ENCODE peak calls at places on chromosome 12, in seven cellular contexts. Y is upper lobe of left lung, G is astrocyte, S is AG09319, V is coronary artery, C is thoracic aorta, A is neural crest cell. N is an unnamed sample.

GRCh38 chr12:9761407-9761736 is 671 bp upstream of the CD69 start:
- DNase-seq in G (peak), S (no peak), A (no peak), C (no peak), Y (no peak), V (no peak), N (no peak)

GRCh38 chr12:62724947-62725447 is 210.0 kb downstream of the PPM1H start:
- DNase-seq in V (no peak), C (peak), G (peak), A (no peak), S (peak), Y (peak), N (no peak)

GRCh38 chr12:28550757-28551381 is 360.6 kb downstream of the CCDC91 start:
- DNase-seq in S (peak), C (no peak), V (no peak), Y (no peak), G (peak), A (no peak), N (no peak)

GRCh38 chr12:57341275-57341990 is 89.4 kb downstream of the R3HDM2 start:
- DNase-seq in C (no peak), G (peak), V (no peak), S (no peak), Y (no peak), A (no peak), N (no peak)

GRCh38 chr12:77204055-77204454 is 138.7 kb upstream of the E2F7 start:
- DNase-seq in G (no peak), C (no peak), A (no peak), S (no peak), Y (no peak), V (no peak), N (no peak)

GRCh38 chr12:86233126-86233525 is 23.1 kb downstream of the MGAT4C start:
- DNase-seq in V (no peak), C (no peak), S (no peak), G (peak), A (no peak), Y (no peak), N (no peak)

GRCh38 chr12:130710001-130710732 is 5.9 kb downstream of the RIMBP2 start:
- DNase-seq in C (no peak), Y (no peak), A (no peak), G (no peak), V (peak), S (no peak), N (no peak)

GRCh38 chr12:75632452-75632851 is 121.0 kb upstream of the KRR1 start:
- DNase-seq in A (no peak), S (no peak), V (no peak), C (no peak), G (no peak), Y (no peak), N (no peak)

GRCh38 chr12:122013136-122013535 is 8.5 kb upstream of the BCL7A start:
- DNase-seq in C (no peak), G (no peak), Y (no peak), V (no peak), S (no peak), A (no peak), N (no peak)

GRCh38 chr12:99092100-99092851 is 447.2 kb downstream of the APAF1 start:
- DNase-seq in Y (no peak), C (no peak), A (no peak), G (no peak), V (no peak), S (no peak), N (no peak)

DNA sequence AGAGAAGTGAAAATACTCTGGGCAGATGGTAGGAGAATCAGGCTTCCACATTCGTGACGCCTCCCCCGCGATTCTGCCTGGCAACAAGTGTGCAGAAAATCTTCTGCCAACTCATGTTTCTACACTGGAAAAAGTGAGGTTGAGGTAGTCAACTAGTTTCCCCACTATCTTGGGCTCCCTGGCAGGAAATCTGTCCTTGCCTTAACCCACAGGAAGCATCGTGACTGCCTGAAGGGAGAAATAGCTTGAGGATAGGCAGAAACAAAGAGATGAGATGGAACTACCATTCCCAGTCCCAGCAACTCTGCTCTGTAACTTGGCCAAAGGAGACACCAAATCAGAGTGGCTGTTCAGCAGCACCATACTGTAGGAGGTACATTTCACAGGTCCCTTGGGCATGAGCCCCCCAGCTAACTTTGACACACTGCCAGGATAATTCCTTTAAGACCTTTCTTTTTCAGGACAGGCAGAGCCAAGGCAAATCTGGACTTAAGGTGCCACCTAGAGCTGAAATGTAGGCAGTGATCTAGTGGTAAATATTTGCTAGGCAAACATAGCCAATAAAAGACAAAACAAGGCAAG is 205.0 kb downstream of the PTPRO start:
- DNase-seq in G (no peak), C (no peak), A (no peak), V (no peak), Y (no peak), S (no peak), N (no peak)
- TF ChIP-seq CTCF in G (peak), C (no peak), A (peak), V (no peak), Y (no peak), S (no peak), N (no peak)

GRCh38 chr12:64691793-64692583 is 67.2 kb downstream of the GNS start:
- DNase-seq in G (no peak), A (no peak), C (no peak), S (peak), Y (no peak), V (no peak), N (no peak)

GRCh38 chr12:64695550-64695949 is 63.7 kb downstream of the GNS start:
- DNase-seq in C (no peak), S (no peak), A (no peak), G (no peak), V (no peak), Y (no peak), N (no peak)

GRCh38 chr12:64699504-64700115 is 59.6 kb downstream of the GNS start:
- DNase-seq in Y (peak), G (no peak), S (no peak), A (no peak), V (no peak), C (no peak), N (no peak)

GRCh38 chr12:64694130-64695078 is 64.8 kb downstream of the GNS start:
- DNase-seq in Y (no peak), C (no peak), S (no peak), A (no peak), G (no peak), V (no peak), N (no peak)

DNA sequence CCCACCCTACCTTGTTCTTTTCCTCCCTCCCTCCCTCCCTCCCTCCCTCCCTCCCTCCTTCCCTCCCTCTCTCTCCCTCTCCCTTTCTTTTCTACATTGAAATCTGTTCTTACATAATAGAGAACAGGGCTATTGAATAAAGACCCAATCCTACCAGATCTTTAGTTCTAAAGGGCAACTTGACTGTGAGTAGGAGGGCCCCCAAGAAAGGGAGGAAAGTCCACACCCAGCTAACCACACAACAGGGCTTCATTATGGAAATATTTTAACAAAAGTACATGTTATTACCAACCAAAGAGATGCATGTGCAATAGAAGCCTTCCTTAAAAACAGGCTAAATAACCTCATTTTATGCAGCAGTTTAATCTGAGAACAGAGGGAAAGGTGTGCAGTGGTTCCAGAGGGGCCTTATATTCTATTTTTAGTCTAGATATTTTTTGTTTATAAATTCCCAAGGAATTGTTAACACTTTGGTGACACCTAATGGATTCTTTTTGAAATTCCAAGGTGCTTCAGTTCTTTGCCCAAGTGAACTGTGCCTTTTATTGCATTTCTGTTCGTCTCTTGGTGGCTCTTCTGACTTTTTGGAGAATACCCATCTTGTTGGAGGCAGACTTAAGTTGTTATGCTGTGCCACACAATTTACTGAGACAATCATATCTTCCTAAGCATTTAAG is 63.0 kb downstream of the GNS start:
- DNase-seq in Y (no peak), G (no peak), V (no peak), A (no peak), S (no peak), C (no peak), N (no peak)
- TF ChIP-seq CTCF in Y (no peak), G (peak), V (no peak), A (peak), S (peak), C (peak), N (peak)

GRCh38 chr12:104456417-104456949 is at the start of gene CHST11:
- DNase-seq in S (peak), Y (peak), C (peak), V (peak), G (peak), A (peak), N (peak)
- TF ChIP-seq CTCF in S (peak), Y (no peak), C (peak), V (peak), G (no peak), A (peak), N (no peak)

GRCh38 chr12:55901881-55902490 is 25.7 kb downstream of the PYM1 start:
- DNase-seq in S (no peak), Y (no peak), G (no peak), V (no peak), C (no peak), A (no peak), N (no peak)

GRCh38 chr12:55893723-55894122 is 34.0 kb downstream of the PYM1 start:
- DNase-seq in G (no peak), C (no peak), V (no peak), Y (no peak), S (no peak), A (no peak), N (no peak)

GRCh38 chr12:55899035-55899434 is 28.7 kb downstream of the PYM1 start:
- DNase-seq in Y (no peak), S (no peak), C (no peak), V (no peak), A (no peak), G (peak), N (no peak)
- TF ChIP-seq CTCF in Y (no peak), S (no peak), C (no peak), V (no peak), A (no peak), G (no peak), N (no peak)

GRCh38 chr12:107415066-107415465 is 270.5 kb upstream of the PWP1 start:
- DNase-seq in Y (no peak), G (peak), A (no peak), V (no peak), C (no peak), S (no peak), N (no peak)
- TF ChIP-seq CTCF in Y (no peak), G (no peak), A (no peak), V (no peak), C (no peak), S (no peak), N (no peak)

N was measured in nephron progenitor cell.